ENCODE peak calls at places on chromosome 21, in six cellular contexts. O is uterus, U is Peyer's patch, F is mesenchymal stem cell, D is Caco-2, H is fibroblast of lung. C is an unnamed sample.

GRCh38 chr21:42746593-42747266 is 93.3 kb downstream of the PDE9A start:
- DNase-seq in O (no peak), U (peak; percentile 50), F (no peak), D (no peak), H (no peak), C (no peak)

GRCh38 chr21:42685954-42686500 is 32.6 kb downstream of the PDE9A start:
- DNase-seq in O (no peak), U (no peak), F (no peak), D (no peak), H (no peak), C (no peak)

GRCh38 chr21:34345091-34345871 is 18.5 kb upstream of the KCNE2 start:
- DNase-seq in O (no peak), U (no peak), F (peak; percentile 30), D (no peak), H (peak; percentile 33), C (no peak)

GRCh38 chr21:36209626-36210171 is 53.1 kb downstream of the DOP1B start:
- DNase-seq in O (no peak), U (no peak), F (peak; percentile 34), D (peak; percentile 74), H (peak; percentile 71), C (no peak)

GRCh38 chr21:41411449-41412089 is 14.5 kb upstream of the MX1 start:
- DNase-seq in O (no peak), U (peak; percentile 73), F (peak; percentile 2), D (no peak), H (no peak), C (no peak)

GRCh38 chr21:45590246-45590725 is 48.0 kb upstream of the SLC19A1 start:
- DNase-seq in O (peak; percentile 47), U (peak; percentile 61), F (peak; percentile 34), D (peak; percentile 29), H (peak; percentile 34), C (peak; percentile 69)

GRCh38 chr21:32803651-32804050 is 32.1 kb upstream of the PAXBP1 start:
- DNase-seq in O (no peak), U (no peak), F (no peak), D (no peak), H (peak; percentile 54), C (no peak)

GRCh38 chr21:34724131-34724856 is 55.5 kb downstream of the CLIC6 start:
- DNase-seq in O (no peak), U (no peak), F (no peak), D (no peak), H (no peak), C (no peak)

GRCh38 chr21:29300547-29301138 is 1.9 kb downstream of the BACH1 start:
- DNase-seq in O (no peak), U (no peak), F (no peak), D (no peak), H (peak; percentile 62), C (no peak)

GRCh38 chr21:45976666-45977335 is 4.8 kb upstream of the COL6A1 start:
- DNase-seq in O (peak; percentile 36), U (no peak), F (no peak), D (no peak), H (no peak), C (no peak)

GRCh38 chr21:41403331-41403730 is 22.7 kb upstream of the MX1 start:
- DNase-seq in O (no peak), U (no peak), F (no peak), D (no peak), H (no peak), C (no peak)

GRCh38 chr21:46122241-46122671 is 24.3 kb downstream of the COL6A2 start:
- DNase-seq in O (peak; percentile 20), U (peak; percentile 16), F (peak; percentile 33), D (no peak), H (peak; percentile 95), C (peak; percentile 6)

GRCh38 chr21:35189077-35189863 is 140.2 kb upstream of the RUNX1 start:
- DNase-seq in O (peak; percentile 65), U (no peak), F (peak; percentile 49), D (no peak), H (peak; percentile 93), C (no peak)

GRCh38 chr21:42193131-42193671 is 25.7 kb upstream of the ABCG1 start:
- DNase-seq in O (no peak), U (no peak), F (no peak), D (no peak), H (peak; percentile 23), C (peak; percentile 41)

GRCh38 chr21:46028547-46029200 is 47.1 kb downstream of the COL6A1 start:
- DNase-seq in O (peak; percentile 60), U (no peak), F (peak; percentile 79), D (no peak), H (peak; percentile 84), C (no peak)

GRCh38 chr21:38306407-38306806 is 49.6 kb downstream of the KCNJ15 start:
- DNase-seq in O (no peak), U (no peak), F (no peak), D (no peak), H (peak; percentile 89), C (no peak)

GRCh38 chr21:35238119-35238518 is 189.0 kb upstream of the RUNX1 start:
- DNase-seq in O (no peak), U (no peak), F (no peak), D (no peak), H (no peak), C (no peak)

GRCh38 chr21:45525153-45525909 is 16.9 kb downstream of the SLC19A1 start:
- DNase-seq in O (peak; percentile 14), U (peak; percentile 83), F (no peak), D (peak; percentile 27), H (no peak), C (peak; percentile 6)

GRCh38 chr21:37074195-37074510 is 1.1 kb downstream of the TTC3 start:
- DNase-seq in O (no peak), U (no peak), F (no peak), D (no peak), H (no peak), C (no peak)

GRCh38 chr21:17081193-17081592 is 431.6 kb upstream of the CXADR start:
- DNase-seq in O (no peak), U (no peak), F (no peak), D (no peak), H (no peak), C (no peak)

GRCh38 chr21:25735895-25736597 is 1.3 kb downstream of the GABPA start:
- DNase-seq in O (no peak), U (no peak), F (peak; percentile 61), D (no peak), H (peak; percentile 50), C (no peak)

GRCh38 chr21:42441963-42442362 is 38.3 kb downstream of the UBASH3A start:
- DNase-seq in O (no peak), U (no peak), F (no peak), D (no peak), H (no peak), C (no peak)

GRCh38 chr21:33115586-33116541 is 45.9 kb downstream of the OLIG1 start:
- DNase-seq in O (no peak), U (no peak), F (no peak), D (no peak), H (no peak), C (no peak)

GRCh38 chr21:34935868-34936267 is 113.2 kb downstream of the RUNX1 start:
- DNase-seq in O (no peak), U (no peak), F (peak; percentile 33), D (no peak), H (peak; percentile 55), C (no peak)

DNA sequence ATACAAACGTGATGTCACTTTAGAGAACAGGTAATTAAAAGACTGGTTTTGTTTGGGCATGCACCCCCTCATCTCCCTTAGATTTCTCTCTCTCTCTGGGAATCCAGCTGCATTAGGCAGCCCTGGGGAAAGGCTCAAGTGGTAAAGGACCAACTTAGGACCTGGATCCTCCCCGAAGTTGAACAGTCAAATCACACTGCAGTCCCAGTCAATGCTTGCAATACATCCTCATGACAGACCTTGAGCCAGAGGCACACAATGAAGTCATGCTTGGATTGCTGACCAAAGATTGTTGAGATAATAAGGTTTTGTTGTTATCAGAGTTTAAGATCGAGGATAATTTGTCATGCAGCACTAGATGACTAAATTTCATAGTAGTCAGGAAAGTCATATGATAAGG is 1285.8 kb upstream of the NCAM2 start:
- DNase-seq in O (no peak), U (no peak), F (no peak), D (no peak), H (no peak), C (no peak)
- H3K9me3 ChIP-seq in O (no peaks in the 10 kb centered on the region), U (no peaks in the 10 kb centered on the region), F (peaks cover 3% of the 10 kb centered on the region), D (no peaks in the 10 kb centered on the region), H (no peaks in the 10 kb centered on the region), C (no peaks in the 10 kb centered on the region)

GRCh38 chr21:27173052-27173451 is 206.2 kb upstream of the ADAMTS5 start:
- DNase-seq in O (no peak), U (no peak), F (no peak), D (no peak), H (no peak), C (no peak)

GRCh38 chr21:27164208-27165172 is 197.6 kb upstream of the ADAMTS5 start:
- DNase-seq in O (no peak), U (no peak), F (no peak), D (no peak), H (no peak), C (no peak)

GRCh38 chr21:27171704-27172103 is 204.8 kb upstream of the ADAMTS5 start:
- DNase-seq in O (no peak), U (no peak), F (no peak), D (no peak), H (no peak), C (no peak)

DNA sequence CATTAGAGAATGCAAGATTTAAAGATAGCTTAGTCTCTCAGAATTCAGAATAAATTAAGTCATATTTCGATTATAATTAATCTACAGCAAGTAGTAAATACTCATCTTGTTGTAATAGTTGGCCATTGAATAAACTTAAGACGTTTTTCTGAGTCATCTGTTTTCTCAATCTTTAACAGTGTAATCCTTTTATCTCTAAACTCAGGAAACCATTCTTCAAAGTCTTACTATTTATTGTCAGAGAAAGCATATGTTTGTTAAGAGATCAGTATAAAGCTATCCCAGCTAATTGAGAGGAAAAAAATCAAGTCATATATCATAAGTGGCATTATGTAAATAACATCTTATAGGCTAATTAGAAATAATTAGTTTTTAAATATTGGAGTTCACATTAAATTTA is 201.2 kb upstream of the ADAMTS5 start:
- DNase-seq in O (no peak), U (no peak), F (peak; percentile 53), D (no peak), H (no peak), C (no peak)
- H3K9me3 ChIP-seq in O (no peaks in the 10 kb centered on the region), U (no peaks in the 10 kb centered on the region), F (no peaks in the 10 kb centered on the region), D (no peaks in the 10 kb centered on the region), H (no peaks in the 10 kb centered on the region), C (no peaks in the 10 kb centered on the region)

DNA sequence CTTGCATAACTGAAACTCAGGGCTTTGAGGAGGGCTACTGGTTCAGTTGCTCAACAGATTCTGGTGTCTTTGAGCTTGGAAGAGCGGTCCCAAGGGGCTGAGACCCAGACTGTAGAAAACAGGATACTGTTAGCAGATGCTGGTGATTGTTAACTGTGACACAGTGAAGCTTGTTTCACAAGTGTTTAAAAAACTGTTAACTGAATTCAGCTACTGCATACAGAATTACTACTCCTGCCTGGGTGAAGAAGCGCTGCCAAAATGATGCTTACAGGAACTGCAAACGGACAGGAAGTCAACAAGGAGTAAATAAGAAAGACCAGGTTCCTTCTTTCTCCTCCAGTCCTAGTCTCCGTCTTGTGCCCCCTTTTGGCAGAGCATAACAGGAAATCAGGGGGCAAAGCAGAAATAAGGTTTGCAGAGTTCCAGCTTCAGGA is 195.3 kb upstream of the USP25 start:
- DNase-seq in O (no peak), U (no peak), F (no peak), D (no peak), H (no peak), C (no peak)
- H3K9me3 ChIP-seq in O (no peaks in the 10 kb centered on the region), U (no peaks in the 10 kb centered on the region), F (no peaks in the 10 kb centered on the region), D (no peaks in the 10 kb centered on the region), H (no peaks in the 10 kb centered on the region), C (no peaks in the 10 kb centered on the region)

DNA sequence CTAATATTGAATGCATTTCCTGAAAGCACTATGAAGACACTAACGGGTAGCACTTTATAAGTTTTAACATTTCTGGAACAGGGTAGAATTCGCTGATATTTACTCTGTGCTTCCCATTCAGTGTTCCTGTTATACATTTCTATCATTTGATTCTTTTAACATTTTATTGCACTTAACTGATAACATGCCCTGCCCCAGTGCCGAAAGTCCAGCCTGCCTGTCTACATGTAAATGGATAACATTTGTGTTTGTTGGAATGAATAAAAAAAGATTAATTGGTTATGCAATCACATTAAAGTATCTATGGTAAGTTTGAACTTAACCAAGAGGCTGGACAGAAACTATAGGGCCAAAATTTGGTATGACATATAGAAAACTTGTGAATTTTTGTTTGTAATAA is 790.5 kb upstream of the TPTE start:
- DNase-seq in O (no peak), U (no peak), F (no peak), D (no peak), H (no peak), C (no peak)
- H3K9me3 ChIP-seq in O (no peaks in the 10 kb centered on the region), U (no peaks in the 10 kb centered on the region), F (peaks cover 35% of the 10 kb centered on the region), D (peaks cover 5% of the 10 kb centered on the region), H (no peaks in the 10 kb centered on the region), C (no peaks in the 10 kb centered on the region)